ENCODE peak calls at places on chromosomes 12 and 14, in nine cellular contexts. J, T, A, N, I, H, F, W and X are unnamed samples.

GRCh38 chr14:90272523-90272922 is 16.2 kb downstream of the PSMC1 start:
- DNase-seq in J (no peak), T (no peak), A (no peak), N (no peak), I (no peak), H (no peak), F (no peak), W (no peak), X (no peak)

GRCh38 chr14:47167407-47167806 is 508.0 kb downstream of the MDGA2 start:
- DNase-seq in J (no peak), T (no peak), A (no peak), N (no peak), I (no peak), H (no peak), F (no peak), W (no peak), X (no peak)

GRCh38 chr12:112218150-112218549 is 92.8 kb downstream of the TRAFD1 start:
- DNase-seq in J (no peak), T (no peak), A (no peak), N (no peak), I (no peak), H (no peak), F (no peak), W (peak; percentile 47), X (no peak)

GRCh38 chr14:42428996-42429395 is 822.3 kb downstream of the LRFN5 start:
- DNase-seq in J (no peak), T (no peak), A (no peak), N (no peak), I (no peak), H (peak; percentile 24), F (no peak), W (no peak), X (no peak)

GRCh38 chr14:85853996-85854526 is 324.1 kb downstream of the FLRT2 start:
- DNase-seq in J (no peak), T (no peak), A (no peak), N (no peak), I (no peak), H (no peak), F (no peak), W (peak; percentile 4), X (no peak)

GRCh38 chr14:54529811-54530210 is 20.1 kb downstream of the CGRRF1 start:
- DNase-seq in J (no peak), T (no peak), A (no peak), N (no peak), I (no peak), H (no peak), F (no peak), W (peak; percentile 8), X (no peak)

GRCh38 chr14:77615231-77616132 is 955 bp downstream of the SPTLC2 start:
- DNase-seq in J (peak; percentile 50), T (no peak), A (no peak), N (peak; percentile 47), I (no peak), H (peak; percentile 23), F (no peak), W (no peak), X (peak; percentile 7)

GRCh38 chr12:128387811-128388422 is 120.9 kb downstream of the TMEM132C start:
- DNase-seq in J (peak; percentile 56), T (no peak), A (peak; percentile 72), N (peak; percentile 0), I (no peak), H (no peak), F (no peak), W (no peak), X (no peak)

GRCh38 chr14:65260786-65261185 is 151.7 kb upstream of the FUT8 start:
- DNase-seq in J (no peak), T (no peak), A (no peak), N (no peak), I (no peak), H (no peak), F (no peak), W (peak; percentile 60), X (no peak)

GRCh38 chr12:129622566-129622965 is 281.3 kb downstream of the TMEM132D start:
- DNase-seq in J (no peak), T (no peak), A (no peak), N (no peak), I (no peak), H (no peak), F (no peak), W (no peak), X (no peak)

GRCh38 chr14:75060420-75060819 is 3.4 kb downstream of the ACYP1 start:
- DNase-seq in J (no peak), T (no peak), A (no peak), N (no peak), I (no peak), H (no peak), F (no peak), W (no peak), X (no peak)

GRCh38 chr12:86513206-86513605 is 257.0 kb upstream of the MGAT4C start:
- DNase-seq in J (no peak), T (peak; percentile 79), A (no peak), N (no peak), I (no peak), H (no peak), F (no peak), W (no peak), X (no peak)